ENCODE peak calls at places on chromosome 2, in eight cellular contexts. Z is K562, M is Panc1, Q is GM23338, G is HCT116, N is transverse colon, B is HepG2, T is prostate gland. F is an unnamed sample. For H3K36me3, the result is how much of the 10 kb centered on the place peaks cover.

GRCh38 chr2:226674123-226674522 is 125.5 kb downstream of the IRS1 start:
- DNase-seq in Q (no peak), M (no peak), T (no peak), G (no peak), Z (no peak), N (no peak), B (no peak), F (no peak)

GRCh38 chr2:44844651-44845270 is 96.7 kb upstream of the SIX3 start:
- DNase-seq in Z (no peak), N (no peak), B (no peak), G (no peak), Q (no peak), T (no peak), M (no peak), F (no peak)

GRCh38 chr2:36351291-36352023 is 4.1 kb upstream of the CRIM1 start:
- DNase-seq in G (no peak), N (no peak), M (no peak), T (no peak), Z (no peak), B (no peak), Q (no peak), F (no peak)

GRCh38 chr2:241987726-241988125 is 118.2 kb downstream of the RTP5 start:
- DNase-seq in B (no peak), G (no peak), M (no peak), Z (no peak), Q (no peak), T (no peak), N (no peak), F (no peak)

GRCh38 chr2:45466045-45466444 is 145.0 kb downstream of the SRBD1 start:
- DNase-seq in M (no peak), N (no peak), T (no peak), G (no peak), Z (peak), B (no peak), Q (peak), F (no peak)

GRCh38 chr2:216648105-216648504 is 14.9 kb downstream of the IGFBP2 start:
- DNase-seq in Z (no peak), Q (no peak), B (no peak), G (no peak), M (no peak), T (no peak), N (no peak), F (no peak)

GRCh38 chr2:75481041-75481836 is 79.5 kb downstream of the EVA1A start:
- DNase-seq in Z (peak), T (no peak), B (peak), Q (peak), N (no peak), G (peak), M (no peak), F (no peak)

GRCh38 chr2:138831154-138831553 is 51.0 kb upstream of the NXPH2 start:
- DNase-seq in B (no peak), T (no peak), M (no peak), N (no peak), Q (no peak), Z (no peak), G (no peak), F (no peak)

GRCh38 chr2:124670187-124670586 is 645.1 kb downstream of the CNTNAP5 start:
- DNase-seq in T (no peak), Z (no peak), Q (no peak), B (no peak), G (no peak), N (no peak), M (no peak), F (no peak)

GRCh38 chr2:226721541-226721940 is 78.1 kb downstream of the IRS1 start:
- DNase-seq in T (no peak), B (no peak), G (no peak), N (no peak), Q (no peak), M (no peak), Z (no peak), F (no peak)

GRCh38 chr2:158113896-158114295 is 12.2 kb downstream of the UPP2 start:
- DNase-seq in G (no peak), T (no peak), Z (no peak), M (no peak), N (no peak), Q (no peak), B (no peak), F (no peak)

DNA sequence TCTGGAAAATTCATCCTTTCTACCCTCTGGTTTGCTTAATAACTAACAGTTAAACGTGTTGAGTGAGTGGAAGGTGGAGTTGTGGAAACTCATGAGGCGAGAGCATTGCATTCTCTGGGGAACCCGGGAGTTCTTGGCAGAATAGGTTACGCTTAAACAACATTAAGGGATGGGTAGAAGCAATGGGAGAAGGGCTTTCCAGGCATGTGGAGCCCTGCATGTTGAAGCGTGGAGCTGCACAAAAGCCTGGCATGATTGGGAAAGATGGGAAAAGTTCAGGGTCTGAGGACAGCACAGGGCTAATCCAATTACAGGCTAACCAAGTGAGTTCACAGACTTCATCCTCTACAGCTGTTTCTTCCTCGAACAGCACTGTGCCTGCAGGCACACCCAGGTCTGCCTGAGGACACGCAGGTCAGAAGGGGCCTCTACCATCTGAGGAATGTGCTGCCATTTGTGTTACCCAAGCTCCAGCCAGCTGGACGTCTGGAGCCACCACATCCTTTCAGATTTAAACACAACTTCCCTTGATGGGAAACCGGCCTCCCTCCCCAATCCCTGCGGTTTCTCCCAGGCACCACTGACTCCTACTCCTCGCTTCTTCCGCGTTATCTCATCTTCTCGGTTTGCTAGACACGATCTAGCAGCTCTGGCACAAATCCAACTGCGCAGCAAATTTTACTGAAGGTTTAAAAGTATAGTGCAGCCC is 164.2 kb downstream of the ANTXR1 start:
- DNase-seq in N (peak), B (peak), T (no peak), G (no peak), Z (peak), M (no peak), Q (peak), F (no peak)
- TF ChIP-seq POLR2AphosphoS5 in N (peak), B (no peak), T (no peak), G (no peak), Z (no peak), M (no peak), Q (no peak), F (peak)

GRCh38 chr2:119428488-119429224 is 3.0 kb upstream of the TMEM37 start:
- DNase-seq in B (no peak), T (no peak), Z (no peak), M (no peak), G (no peak), Q (no peak), N (no peak), F (no peak)

GRCh38 chr2:119427756-119428155 is 3.9 kb upstream of the TMEM37 start:
- DNase-seq in M (no peak), Z (no peak), G (no peak), N (no peak), B (no peak), T (no peak), Q (no peak), F (no peak)

GRCh38 chr2:119431155-119431975 is at the start of gene TMEM37:
- DNase-seq in M (no peak), B (peak), Z (peak), N (peak), Q (peak), G (peak), T (no peak), F (peak)

GRCh38 chr2:119430023-119430498 is 1.6 kb upstream of the TMEM37 start:
- DNase-seq in Z (no peak), B (no peak), Q (no peak), G (no peak), N (no peak), T (no peak), M (no peak), F (no peak)

DNA sequence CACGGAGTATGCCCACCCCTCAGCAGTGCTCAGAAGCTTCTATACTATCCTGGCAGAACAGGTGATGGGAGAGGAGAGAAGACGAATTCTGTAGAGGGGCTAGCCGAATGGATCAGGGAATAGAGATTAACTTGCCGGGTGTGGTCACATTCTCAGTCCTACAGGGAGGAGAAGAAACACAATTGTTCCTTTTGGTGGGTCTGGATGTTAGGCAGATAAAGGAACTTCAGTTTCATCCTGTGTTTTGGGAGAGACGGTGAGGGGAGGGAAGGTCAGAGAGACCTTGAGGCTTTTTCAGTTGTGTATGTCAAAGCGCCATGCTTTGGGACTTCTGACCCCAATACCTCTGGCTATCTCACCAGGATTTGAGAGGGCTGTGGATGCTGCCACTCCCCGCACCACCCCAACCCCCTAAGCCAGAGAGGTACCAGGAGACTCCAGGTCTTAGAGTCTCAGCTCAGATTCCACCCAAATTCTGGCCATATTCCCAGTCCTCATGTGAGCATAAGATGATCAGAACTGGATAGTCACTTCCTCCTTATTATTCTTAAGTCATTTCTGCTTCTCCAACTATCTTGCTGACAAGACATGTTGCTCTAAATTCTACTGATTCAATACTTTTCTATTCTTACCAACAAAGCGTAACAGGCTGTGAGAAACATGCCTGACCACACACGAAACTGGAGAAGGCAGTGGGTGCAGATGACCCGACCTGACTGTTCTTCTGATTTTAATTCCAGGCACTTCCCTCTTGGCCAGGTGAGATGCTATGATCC is 2.2 kb upstream of the TMEM37 start:
- DNase-seq in G (no peak), N (no peak), Q (no peak), B (no peak), M (no peak), T (no peak), Z (peak), F (no peak)
- H3K27ac ChIP-seq in G (no peak), N (peak), Q (no peak), B (peak), M (no peak), T (no peak), Z (no peak), F (peak)

DNA sequence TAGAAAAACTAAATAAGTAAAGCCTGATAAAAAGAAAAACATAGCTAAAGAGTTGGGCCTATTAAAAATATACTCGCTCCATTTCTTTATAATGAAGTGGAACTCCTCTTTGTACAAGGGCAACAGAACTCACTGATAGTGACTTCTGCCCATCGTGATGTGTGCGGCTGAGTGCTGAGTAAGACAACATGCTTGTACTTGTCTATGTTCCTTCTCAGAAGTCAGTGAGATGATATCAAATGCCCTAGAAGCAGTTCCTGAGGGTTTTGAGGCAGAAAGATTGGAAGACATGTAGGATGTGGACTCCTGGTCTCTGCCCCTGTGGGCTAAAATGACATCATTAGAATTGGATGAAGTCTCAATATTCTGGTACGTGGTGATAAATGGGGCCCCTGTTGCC is 73.8 kb downstream of the USP40 start:
- DNase-seq in Q (no peak), T (peak), N (no peak), Z (no peak), B (no peak), G (no peak), M (no peak), F (no peak)
- H3K36me3 ChIP-seq in Q (under half), T (under half), N (under half), Z (under half), B (under half), G (under half), M (under half), F (under half)

GRCh38 chr2:33038230-33038629 is 91.5 kb downstream of the LTBP1 start:
- DNase-seq in G (no peak), M (no peak), Q (no peak), T (no peak), B (no peak), Z (no peak), N (no peak), F (no peak)
- TF ChIP-seq POLR2AphosphoS5 in G (no peak), M (no peak), Q (no peak), T (no peak), B (no peak), Z (no peak), N (no peak), F (no peak)

GRCh38 chr2:10283106-10284062 is 19.3 kb upstream of the HPCAL1 start:
- DNase-seq in Q (no peak), Z (peak), N (no peak), B (peak), M (peak), T (no peak), G (peak), F (no peak)
- H3K27ac ChIP-seq in Q (no peak), Z (peak), N (no peak), B (no peak), M (peak), T (no peak), G (peak), F (no peak)

DNA sequence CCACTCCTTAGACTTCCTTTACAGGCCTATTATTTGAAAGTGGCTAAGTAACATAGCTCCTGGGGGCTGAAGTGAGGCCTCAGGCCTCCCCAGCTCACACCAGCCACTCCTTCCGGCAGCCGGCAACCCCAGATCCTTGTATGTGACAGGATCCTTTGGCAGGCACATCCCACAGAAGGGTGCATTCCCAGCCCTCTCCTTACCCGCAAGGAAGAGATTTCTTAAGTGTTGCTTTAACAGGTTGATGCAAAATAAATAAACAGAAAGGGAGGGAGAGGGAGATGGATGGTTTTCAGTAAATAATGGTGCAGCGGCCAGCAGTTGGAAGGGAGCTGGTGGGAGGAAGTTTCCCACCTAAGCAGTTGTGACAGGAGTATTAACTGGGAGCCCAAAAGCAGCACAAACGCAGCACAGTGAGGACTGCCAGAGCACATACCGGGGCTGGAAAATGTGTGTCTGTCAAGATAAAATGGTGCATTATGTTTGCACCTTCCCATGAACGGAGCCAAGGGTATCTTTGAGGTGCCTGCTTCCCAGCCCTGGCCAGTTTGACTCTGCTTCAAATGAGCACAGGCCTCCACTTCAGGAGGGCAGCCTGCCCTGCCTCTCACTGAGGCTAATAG is 32.6 kb downstream of the NRP2 start:
- DNase-seq in G (no peak), T (no peak), B (no peak), Z (no peak), N (no peak), Q (no peak), M (no peak), F (no peak)
- H3K36me3 ChIP-seq in G (under half), T (under half), B (under half), Z (under half), N (under half), Q (under half), M (under half), F (under half)

F was measured in SK-N-MC.